ENCODE peak calls at places on chromosomes 11 and 22, in seven cellular contexts. D is WTC11, F is A549, Q is K562, L is HCT116, M is SK-N-SH, V is GM12878. Y is an unnamed sample.

GRCh38 chr11:101617735-101618332 is 34.0 kb upstream of the TRPC6 start:
- DNase-seq in V (no peak), M (no peak), Q (no peak), D (peak), L (no peak), F (no peak), Y (no peak)

GRCh38 chr11:47980907-47981621 is 705 bp downstream of the PTPRJ start:
- DNase-seq in M (peak), F (peak), V (no peak), L (no peak), D (peak), Q (no peak), Y (peak)

GRCh38 chr22:45072322-45072903 is 62.6 kb upstream of the PHF21B start:
- DNase-seq in Q (peak), M (no peak), V (no peak), D (peak), L (peak), F (peak), Y (no peak)

GRCh38 chr22:41315586-41315985 is 14.3 kb downstream of the ZC3H7B start:
- DNase-seq in D (no peak), V (no peak), F (no peak), M (no peak), Q (no peak), L (no peak), Y (no peak)

GRCh38 chr22:26610983-26611382 is 6.8 kb downstream of the CRYBB1 start:
- DNase-seq in F (no peak), V (no peak), Q (no peak), M (no peak), L (no peak), D (no peak), Y (no peak)

GRCh38 chr11:66112640-66113098 is 42.6 kb downstream of the PACS1 start:
- DNase-seq in V (no peak), Q (no peak), F (no peak), D (no peak), M (no peak), L (no peak), Y (no peak)

GRCh38 chr11:32902089-32902665 is 9.6 kb downstream of the QSER1 start:
- DNase-seq in D (no peak), Q (no peak), M (no peak), L (no peak), F (no peak), V (no peak), Y (peak)

GRCh38 chr11:47447906-47448305 is 1.0 kb downstream of the RAPSN start:
- DNase-seq in L (no peak), F (no peak), Q (no peak), D (no peak), V (no peak), M (no peak), Y (no peak)

GRCh38 chr11:134530826-134531225 is 118.8 kb upstream of the B3GAT1 start:
- DNase-seq in Q (no peak), D (no peak), L (no peak), M (no peak), F (no peak), V (no peak), Y (no peak)

GRCh38 chr11:64990222-64990918 is 6.4 kb downstream of the BATF2 start:
- DNase-seq in Q (peak), F (no peak), L (no peak), D (no peak), M (no peak), V (no peak), Y (peak)

GRCh38 chr11:39367526-39367925 is 2091.9 kb downstream of the LRRC4C start:
- DNase-seq in Q (no peak), D (no peak), M (no peak), F (no peak), L (no peak), V (no peak), Y (peak)

GRCh38 chr11:119800619-119801018 is 71.6 kb upstream of the NECTIN1 start:
- DNase-seq in L (no peak), V (no peak), M (no peak), F (no peak), Q (no peak), D (no peak), Y (no peak)

GRCh38 chr22:18990355-18991137 is 54.5 kb upstream of the PRODH start:
- DNase-seq in F (no peak), L (no peak), D (no peak), V (no peak), M (no peak), Q (no peak), Y (no peak)

GRCh38 chr11:114666760-114667159 is 11.6 kb upstream of the NXPE2 start:
- DNase-seq in D (no peak), M (no peak), Q (no peak), L (no peak), V (no peak), F (no peak), Y (no peak)

GRCh38 chr11:13169709-13170108 is 107.9 kb upstream of the BMAL1 start:
- DNase-seq in Q (peak), M (no peak), V (no peak), F (no peak), L (peak), D (no peak), Y (no peak)

GRCh38 chr22:18999416-18999815 is 63.3 kb upstream of the PRODH start:
- DNase-seq in M (no peak), D (no peak), L (no peak), F (no peak), Q (no peak), V (no peak), Y (no peak)

GRCh38 chr11:72333657-72334056 is 89.7 kb upstream of the PHOX2A start:
- DNase-seq in M (peak), Q (peak), F (no peak), L (no peak), D (peak), V (no peak), Y (peak)

GRCh38 chr11:134988495-134988894 is 576.5 kb upstream of the B3GAT1 start:
- DNase-seq in F (no peak), V (no peak), L (no peak), M (no peak), Q (no peak), D (no peak), Y (no peak)

GRCh38 chr11:65786786-65787636 is at the start of gene OVOL1:
- DNase-seq in L (peak), F (no peak), M (peak), D (peak), Q (no peak), V (no peak), Y (no peak)

GRCh38 chr22:35064664-35065063 is 1.3 kb upstream of the ISX start:
- DNase-seq in L (no peak), Q (peak), D (no peak), F (no peak), M (no peak), V (peak), Y (peak)

GRCh38 chr11:6843670-6844069 is 1.8 kb upstream of the OR10A5 start:
- DNase-seq in M (no peak), D (no peak), F (no peak), L (no peak), V (no peak), Q (no peak), Y (no peak)

GRCh38 chr11:16607675-16608644 is 130.5 kb upstream of the C11orf58 start:
- DNase-seq in D (peak), M (peak), V (no peak), L (no peak), F (no peak), Q (peak), Y (no peak)

GRCh38 chr22:33853200-33854097 is 66.8 kb downstream of the LARGE1 start:
- DNase-seq in L (no peak), V (peak), M (peak), D (peak), Q (no peak), F (peak), Y (peak)

GRCh38 chr22:19598054-19598855 is 74.0 kb upstream of the CLDN5 start:
- DNase-seq in F (no peak), V (no peak), Q (no peak), L (no peak), D (no peak), M (no peak), Y (peak)

GRCh38 chr11:34819740-34820482 is 96.3 kb downstream of the APIP start:
- DNase-seq in V (no peak), Q (no peak), M (no peak), L (no peak), F (no peak), D (no peak), Y (no peak)

GRCh38 chr11:94623120-94623735 is 56.1 kb downstream of the PIWIL4 start:
- DNase-seq in Q (peak), L (peak), M (peak), V (peak), F (peak), D (peak), Y (peak)

GRCh38 chr11:64499261-64500004 is 91.6 kb upstream of the SLC22A12 start:
- DNase-seq in L (no peak), F (no peak), M (no peak), Q (peak), V (no peak), D (no peak), Y (peak)

GRCh38 chr11:69374110-69374981 is 80.4 kb downstream of the MYEOV start:
- DNase-seq in V (no peak), Q (no peak), L (no peak), D (no peak), F (no peak), M (peak), Y (no peak)

GRCh38 chr11:93291146-93291545 is 39.4 kb upstream of the DEUP1 start:
- DNase-seq in D (no peak), M (no peak), F (no peak), V (no peak), L (no peak), Q (no peak), Y (no peak)

GRCh38 chr11:40027737-40028136 is 1431.7 kb downstream of the LRRC4C start:
- DNase-seq in D (no peak), M (no peak), L (no peak), V (no peak), Q (no peak), F (no peak), Y (no peak)

GRCh38 chr11:94023856-94024255 is 2.7 kb downstream of the HEPHL1 start:
- DNase-seq in L (no peak), F (no peak), M (no peak), V (no peak), D (no peak), Q (no peak), Y (no peak)

GRCh38 chr11:110859998-110860397 is 147.8 kb upstream of the ARHGAP20 start:
- DNase-seq in F (no peak), L (no peak), V (no peak), M (no peak), D (no peak), Q (no peak), Y (no peak)

GRCh38 chr22:26210390-26210789 is 41.1 kb downstream of the SEZ6L start:
- DNase-seq in D (no peak), Q (no peak), M (no peak), F (no peak), L (no peak), V (no peak), Y (no peak)

GRCh38 chr11:118912742-118913410 is 12.8 kb downstream of the BCL9L start:
- DNase-seq in V (peak), M (no peak), Q (peak), D (no peak), L (no peak), F (no peak), Y (peak)

GRCh38 chr11:86987687-86988086 is 32.5 kb upstream of the FZD4 start:
- DNase-seq in L (no peak), M (no peak), D (no peak), F (no peak), V (no peak), Q (no peak), Y (no peak)

GRCh38 chr22:30041881-30042280 is 38.4 kb upstream of the HORMAD2 start:
- DNase-seq in V (no peak), M (no peak), D (no peak), L (no peak), F (no peak), Q (no peak), Y (no peak)

GRCh38 chr11:833114-833791 is 501 bp downstream of the CD151 start:
- DNase-seq in Q (peak), D (no peak), L (no peak), V (no peak), M (peak), F (no peak), Y (peak)

DNA sequence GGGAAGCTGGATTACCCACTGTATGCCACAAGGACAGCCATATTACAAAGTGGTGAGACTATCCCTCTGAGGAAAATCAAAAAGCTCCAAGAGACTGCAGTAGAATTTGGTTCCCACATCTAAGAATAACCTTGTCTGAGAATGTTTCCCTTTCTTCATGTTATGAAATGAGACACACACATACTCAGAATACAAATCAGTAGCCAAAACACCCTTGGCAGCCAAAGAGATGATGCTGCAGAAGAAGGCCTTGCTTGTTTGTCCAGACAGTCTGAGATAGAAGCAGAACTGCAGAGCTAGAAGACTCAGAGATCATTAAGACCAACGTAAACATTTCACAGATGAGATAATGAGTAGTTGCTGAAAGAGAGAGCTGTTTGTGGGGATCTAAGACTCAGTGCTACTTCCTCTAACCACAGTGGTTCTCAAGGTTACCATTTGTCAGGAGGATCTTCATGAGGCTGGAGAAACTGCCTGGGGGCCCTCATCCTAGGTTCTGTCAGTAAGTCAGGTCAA is 38.8 kb downstream of the RELT start:
- DNase-seq in F (no peak), V (peak), M (no peak), L (no peak), Q (no peak), D (no peak), Y (peak)
- TF ChIP-seq CTCF in F (no peak), V (no peak), M (no peak), L (no peak), Q (no peak), D (no peak), Y (no peak)

GRCh38 chr22:21587803-21588611 is 20.5 kb downstream of the UBE2L3 start:
- DNase-seq in F (no peak), D (no peak), V (peak), M (no peak), L (no peak), Q (peak), Y (no peak)
- TF ChIP-seq MAX in F (no peak), D (no peak), V (no peak), M (no peak), L (no peak), Q (no peak), Y (no peak)

GRCh38 chr11:59142530-59143507 is at the start of gene FAM111A:
- DNase-seq in M (peak), V (peak), L (peak), D (peak), Q (peak), F (peak), Y (peak)
- TF ChIP-seq CTCF in M (peak), V (peak), L (peak), D (no peak), Q (peak), F (peak), Y (peak)

GRCh38 chr11:70674605-70675004 is 276.3 kb downstream of the CTTN start:
- DNase-seq in F (no peak), D (no peak), Q (no peak), L (no peak), V (no peak), M (no peak), Y (no peak)
- TF ChIP-seq MAX in F (no peak), D (no peak), Q (no peak), L (no peak), V (no peak), M (no peak), Y (no peak)

GRCh38 chr11:130979386-130979972 is 63.2 kb upstream of the SNX19 start:
- DNase-seq in M (peak), F (peak), D (no peak), V (no peak), L (no peak), Q (peak), Y (peak)
- TF ChIP-seq CTCF in M (peak), F (peak), D (peak), V (peak), L (peak), Q (peak), Y (peak)

DNA sequence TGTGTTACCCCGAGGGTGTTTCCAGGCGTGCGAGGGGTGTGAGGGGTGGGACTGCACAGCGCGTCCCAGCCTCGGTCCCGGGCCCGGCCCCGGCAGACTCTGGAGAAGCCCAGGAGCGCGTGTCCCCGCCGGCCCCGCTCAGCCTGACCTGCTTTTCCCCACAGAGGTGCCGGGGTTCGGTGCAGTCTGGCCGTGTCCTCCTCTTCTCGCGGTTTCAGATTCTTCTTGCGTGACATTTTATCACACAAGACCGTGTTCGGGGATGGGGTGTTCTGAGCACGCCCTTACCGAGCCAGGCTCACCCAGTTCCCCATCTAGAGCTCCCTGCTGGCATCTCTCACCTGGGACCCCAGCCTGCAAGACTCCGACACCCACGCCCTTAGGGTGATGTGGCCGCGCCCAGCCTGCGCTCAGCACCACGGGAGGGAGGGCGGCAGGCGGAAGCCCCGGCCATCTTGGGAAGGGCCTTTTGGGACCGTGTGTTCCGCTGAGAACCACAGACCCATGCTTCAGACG is 775.6 kb downstream of the BRD1 start:
- DNase-seq in Q (peak), L (no peak), V (no peak), D (no peak), F (no peak), M (no peak), Y (no peak)
- TF ChIP-seq MAX in Q (no peak), L (no peak), V (no peak), D (no peak), F (no peak), M (no peak), Y (no peak)

GRCh38 chr11:21707116-21707769 is 485.6 kb upstream of the ANO5 start:
- DNase-seq in Q (no peak), D (no peak), F (no peak), L (no peak), M (no peak), V (no peak), Y (no peak)
- TF ChIP-seq CTCF in Q (no peak), D (no peak), F (no peak), L (no peak), M (no peak), V (no peak), Y (no peak)

DNA sequence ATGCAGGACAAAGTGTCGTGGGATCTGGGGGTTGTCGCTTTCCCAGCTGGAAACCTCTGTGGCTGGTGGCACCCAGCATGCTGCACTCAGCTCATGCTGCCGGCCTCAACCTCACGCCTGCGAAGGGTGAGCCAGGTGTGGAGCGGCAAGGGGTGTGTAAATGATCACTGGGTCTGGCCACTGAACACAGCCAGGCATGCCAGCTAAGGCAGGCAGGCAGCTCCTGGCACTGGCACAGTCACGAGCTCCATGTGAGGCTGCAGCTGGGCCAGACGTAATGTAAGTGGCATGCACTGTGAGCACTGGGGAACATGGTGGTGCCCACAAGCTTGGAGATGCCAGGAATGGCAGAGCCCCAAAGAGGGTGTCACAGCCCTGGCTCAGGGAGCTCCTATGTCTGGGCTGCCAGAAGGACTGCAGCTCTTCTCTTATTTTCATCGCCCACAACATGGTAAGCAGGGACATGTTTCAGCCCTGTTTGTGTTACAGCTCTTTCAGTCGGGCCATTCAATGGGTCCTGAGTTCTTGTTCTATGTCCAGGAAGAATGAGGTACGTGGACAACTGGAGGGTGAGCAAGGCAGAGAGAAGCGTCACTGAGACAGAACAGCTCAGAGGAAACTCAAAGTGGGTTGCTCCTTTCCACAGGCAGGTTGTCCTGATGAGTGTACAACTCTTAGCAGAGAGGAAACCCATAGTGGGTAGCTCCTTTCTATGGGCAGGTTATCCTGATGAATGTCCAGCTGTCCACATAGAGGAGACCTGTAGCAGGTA is 403.8 kb downstream of the CNTN5 start:
- DNase-seq in V (no peak), L (no peak), D (no peak), F (no peak), Q (no peak), M (no peak), Y (no peak)
- TF ChIP-seq MAX in V (no peak), L (no peak), D (peak), F (no peak), Q (no peak), M (no peak), Y (no peak)

GRCh38 chr11:67586568-67587250 is 3.1 kb downstream of the GSTP1 start:
- DNase-seq in F (no peak), M (no peak), D (no peak), Q (no peak), L (no peak), V (no peak), Y (no peak)
- TF ChIP-seq CTCF in F (no peak), M (no peak), D (no peak), Q (no peak), L (no peak), V (no peak), Y (no peak)

GRCh38 chr11:79438631-79439429 is 2.0 kb downstream of the TENM4 start:
- DNase-seq in V (no peak), L (no peak), F (no peak), D (peak), M (peak), Q (no peak), Y (no peak)

GRCh38 chr11:79440451-79441158 is at the start of gene TENM4:
- DNase-seq in Q (no peak), F (no peak), V (no peak), M (peak), L (no peak), D (peak), Y (no peak)

GRCh38 chr11:79439430-79439892 is 1.4 kb downstream of the TENM4 start:
- DNase-seq in D (no peak), V (no peak), Q (no peak), M (peak), L (no peak), F (no peak), Y (no peak)

GRCh38 chr11:79439893-79440450 is 858 bp downstream of the TENM4 start:
- DNase-seq in Q (no peak), M (peak), L (no peak), V (no peak), F (no peak), D (peak), Y (no peak)

GRCh38 chr11:79441159-79441875 is 487 bp upstream of the TENM4 start:
- DNase-seq in F (no peak), Q (no peak), V (no peak), L (no peak), M (no peak), D (no peak), Y (peak)
- TF ChIP-seq MAX in F (no peak), Q (no peak), V (no peak), L (no peak), M (peak), D (no peak), Y (no peak)